ENCODE peak calls at places on chromosome 2, in six cellular contexts. One of them, this sample, is unnamed.

GRCh38 chr2:240735476-240735875 is 43.8 kb downstream of the AQP12A start:
- DNase-seq in COR-L47: no peak
- DNase-seq in MM.1S: no peak
- DNase-seq in iris pigment epithelial cell: no peak
- DNase-seq in activated T-cell treated with anti-CD3 and anti-CD28 coated beads for 1 hour: no peak
- DNase-seq in H1: no peak
- DNase-seq in this sample: no peak

GRCh38 chr2:240174496-240174895 is 34.0 kb upstream of the OTOS start:
- DNase-seq in MM.1S: no peak
- DNase-seq in H1: no peak
- DNase-seq in activated T-cell treated with anti-CD3 and anti-CD28 coated beads for 1 hour: no peak
- DNase-seq in iris pigment epithelial cell: no peak
- DNase-seq in COR-L47: no peak
- DNase-seq in this sample: no peak

GRCh38 chr2:11029136-11029535 is 117.4 kb downstream of the KCNF1 start:
- DNase-seq in H1: no peak
- DNase-seq in COR-L47: no peak
- DNase-seq in MM.1S: no peak
- DNase-seq in iris pigment epithelial cell: no peak
- DNase-seq in activated T-cell treated with anti-CD3 and anti-CD28 coated beads for 1 hour: no peak
- DNase-seq in this sample: no peak

GRCh38 chr2:237122214-237122666 is 36.6 kb downstream of the COPS8 start:
- DNase-seq in iris pigment epithelial cell: peak; percentile 78
- DNase-seq in H1: peak; percentile 44
- DNase-seq in activated T-cell treated with anti-CD3 and anti-CD28 coated beads for 1 hour: peak; percentile 13
- DNase-seq in COR-L47: peak; percentile 3
- DNase-seq in MM.1S: peak; percentile 72
- DNase-seq in this sample: no peak

GRCh38 chr2:234436482-234436837 is 60.4 kb downstream of the ARL4C start:
- DNase-seq in H1: no peak
- DNase-seq in COR-L47: no peak
- DNase-seq in activated T-cell treated with anti-CD3 and anti-CD28 coated beads for 1 hour: no peak
- DNase-seq in iris pigment epithelial cell: no peak
- DNase-seq in MM.1S: no peak
- DNase-seq in this sample: no peak

GRCh38 chr2:27809761-27810241 is 38.3 kb downstream of the MRPL33 start:
- DNase-seq in MM.1S: no peak
- DNase-seq in H1: no peak
- DNase-seq in activated T-cell treated with anti-CD3 and anti-CD28 coated beads for 1 hour: no peak
- DNase-seq in iris pigment epithelial cell: peak; percentile 83
- DNase-seq in COR-L47: no peak
- DNase-seq in this sample: no peak

GRCh38 chr2:236843061-236843460 is 242.6 kb upstream of the COPS8 start:
- DNase-seq in activated T-cell treated with anti-CD3 and anti-CD28 coated beads for 1 hour: no peak
- DNase-seq in H1: no peak
- DNase-seq in COR-L47: no peak
- DNase-seq in iris pigment epithelial cell: no peak
- DNase-seq in MM.1S: no peak
- DNase-seq in this sample: no peak

GRCh38 chr2:207166039-207166348 is 246 bp upstream of the KLF7 start:
- DNase-seq in H1: peak; percentile 99
- DNase-seq in MM.1S: peak; percentile 99
- DNase-seq in activated T-cell treated with anti-CD3 and anti-CD28 coated beads for 1 hour: peak; percentile 87
- DNase-seq in iris pigment epithelial cell: peak; percentile 100
- DNase-seq in COR-L47: peak; percentile 98
- DNase-seq in this sample: peak; percentile 100

GRCh38 chr2:151526572-151527090 is 116.9 kb downstream of the RIF1 start:
- DNase-seq in H1: no peak
- DNase-seq in MM.1S: no peak
- DNase-seq in COR-L47: no peak
- DNase-seq in iris pigment epithelial cell: no peak
- DNase-seq in activated T-cell treated with anti-CD3 and anti-CD28 coated beads for 1 hour: no peak
- DNase-seq in this sample: no peak

This sample was measured in NCI-H2227 treated with DMSO at 0.1 percent for 48 hours.